ENCODE peak calls at places on chromosomes 7 and 10, in nine cellular contexts. One of them, this sample, is unnamed.

GRCh38 chr7:44172352-44172751 is 16.9 kb downstream of the GCK start:
- DNase-seq in HFFc6: no peak
- DNase-seq in HL-60: no peak
- DNase-seq in endothelial cell: no peak
- DNase-seq in GM10248: no peak
- DNase-seq in NB4: no peak
- DNase-seq in ovary: no peak
- DNase-seq in GM12865: no peak
- DNase-seq in PC-9: no peak
- DNase-seq in this sample: no peak

GRCh38 chr10:100934084-100934659 is 21.4 kb downstream of the SLF2 start:
- DNase-seq in HFFc6: no peak
- DNase-seq in HL-60: peak
- DNase-seq in endothelial cell: peak
- DNase-seq in GM10248: peak
- DNase-seq in NB4: peak
- DNase-seq in ovary: no peak
- DNase-seq in GM12865: peak
- DNase-seq in PC-9: no peak
- DNase-seq in this sample: no peak

GRCh38 chr7:99362801-99363200 is 11.7 kb upstream of the ARPC1B start:
- DNase-seq in HFFc6: peak
- DNase-seq in HL-60: no peak
- DNase-seq in endothelial cell: no peak
- DNase-seq in GM10248: no peak
- DNase-seq in NB4: no peak
- DNase-seq in ovary: no peak
- DNase-seq in GM12865: no peak
- DNase-seq in PC-9: no peak
- DNase-seq in this sample: peak

GRCh38 chr10:37488792-37489657 is 363.6 kb downstream of the ANKRD30A start:
- DNase-seq in HFFc6: peak
- DNase-seq in HL-60: no peak
- DNase-seq in endothelial cell: no peak
- DNase-seq in GM10248: no peak
- DNase-seq in NB4: peak
- DNase-seq in ovary: no peak
- DNase-seq in GM12865: peak
- DNase-seq in PC-9: no peak
- DNase-seq in this sample: peak

GRCh38 chr10:944034-944831 is 12.7 kb upstream of the LARP4B start:
- DNase-seq in HFFc6: peak
- DNase-seq in HL-60: peak
- DNase-seq in endothelial cell: no peak
- DNase-seq in GM10248: peak
- DNase-seq in NB4: peak
- DNase-seq in ovary: no peak
- DNase-seq in GM12865: peak
- DNase-seq in PC-9: no peak
- DNase-seq in this sample: no peak

GRCh38 chr10:122245136-122245535 is 26.0 kb upstream of the BTBD16 start:
- DNase-seq in HFFc6: no peak
- DNase-seq in HL-60: no peak
- DNase-seq in endothelial cell: no peak
- DNase-seq in GM10248: no peak
- DNase-seq in NB4: no peak
- DNase-seq in ovary: no peak
- DNase-seq in GM12865: no peak
- DNase-seq in PC-9: no peak
- DNase-seq in this sample: no peak

GRCh38 chr7:155984028-155984607 is 171.9 kb upstream of the SHH start:
- DNase-seq in HFFc6: no peak
- DNase-seq in HL-60: no peak
- DNase-seq in endothelial cell: no peak
- DNase-seq in GM10248: no peak
- DNase-seq in NB4: no peak
- DNase-seq in ovary: no peak
- DNase-seq in GM12865: no peak
- DNase-seq in PC-9: no peak
- DNase-seq in this sample: no peak

GRCh38 chr7:49001610-49002033 is 77.3 kb downstream of the CDC14C start:
- DNase-seq in HFFc6: no peak
- DNase-seq in HL-60: peak
- DNase-seq in endothelial cell: peak
- DNase-seq in GM10248: peak
- DNase-seq in NB4: peak
- DNase-seq in ovary: peak
- DNase-seq in GM12865: peak
- DNase-seq in PC-9: no peak
- DNase-seq in this sample: peak

GRCh38 chr10:73159038-73159648 is 8.7 kb downstream of the ECD start:
- DNase-seq in HFFc6: peak
- DNase-seq in HL-60: peak
- DNase-seq in endothelial cell: peak
- DNase-seq in GM10248: peak
- DNase-seq in NB4: peak
- DNase-seq in ovary: peak
- DNase-seq in GM12865: peak
- DNase-seq in PC-9: peak
- DNase-seq in this sample: peak

GRCh38 chr7:44180631-44181030 is 8.6 kb downstream of the GCK start:
- DNase-seq in HFFc6: no peak
- DNase-seq in HL-60: no peak
- DNase-seq in endothelial cell: no peak
- DNase-seq in GM10248: no peak
- DNase-seq in NB4: no peak
- DNase-seq in ovary: no peak
- DNase-seq in GM12865: no peak
- DNase-seq in PC-9: peak
- DNase-seq in this sample: no peak

GRCh38 chr7:69630292-69630691 is 32.0 kb downstream of the AUTS2 start:
- DNase-seq in HFFc6: no peak
- DNase-seq in HL-60: no peak
- DNase-seq in endothelial cell: no peak
- DNase-seq in GM10248: no peak
- DNase-seq in NB4: no peak
- DNase-seq in ovary: peak
- DNase-seq in GM12865: peak
- DNase-seq in PC-9: no peak
- DNase-seq in this sample: peak

GRCh38 chr7:105330526-105330925 is 58.2 kb downstream of the SRPK2 start:
- DNase-seq in HFFc6: no peak
- DNase-seq in HL-60: no peak
- DNase-seq in endothelial cell: no peak
- DNase-seq in GM10248: no peak
- DNase-seq in NB4: no peak
- DNase-seq in ovary: no peak
- DNase-seq in GM12865: no peak
- DNase-seq in PC-9: no peak
- DNase-seq in this sample: no peak

GRCh38 chr7:105337529-105337928 is 51.2 kb downstream of the SRPK2 start:
- DNase-seq in HFFc6: no peak
- DNase-seq in HL-60: no peak
- DNase-seq in endothelial cell: no peak
- DNase-seq in GM10248: no peak
- DNase-seq in NB4: no peak
- DNase-seq in ovary: no peak
- DNase-seq in GM12865: no peak
- DNase-seq in PC-9: no peak
- DNase-seq in this sample: no peak

GRCh38 chr7:105339404-105340316 is 49.1 kb downstream of the SRPK2 start:
- DNase-seq in HFFc6: no peak
- DNase-seq in HL-60: no peak
- DNase-seq in endothelial cell: no peak
- DNase-seq in GM10248: no peak
- DNase-seq in NB4: no peak
- DNase-seq in ovary: no peak
- DNase-seq in GM12865: no peak
- DNase-seq in PC-9: no peak
- DNase-seq in this sample: no peak

GRCh38 chr7:105336009-105336408 is 52.7 kb downstream of the SRPK2 start:
- DNase-seq in HFFc6: no peak
- DNase-seq in HL-60: no peak
- DNase-seq in endothelial cell: no peak
- DNase-seq in GM10248: no peak
- DNase-seq in NB4: peak
- DNase-seq in ovary: no peak
- DNase-seq in GM12865: no peak
- DNase-seq in PC-9: no peak
- DNase-seq in this sample: no peak
- TF ChIP-seq CTCF in HFFc6: peak
- TF ChIP-seq CTCF in HL-60: peak
- TF ChIP-seq CTCF in endothelial cell: peak
- TF ChIP-seq CTCF in GM10248: peak
- TF ChIP-seq CTCF in NB4: no peak
- TF ChIP-seq CTCF in ovary: no peak
- TF ChIP-seq CTCF in GM12865: peak
- TF ChIP-seq CTCF in PC-9: peak
- TF ChIP-seq CTCF in this sample: peak

DNA sequence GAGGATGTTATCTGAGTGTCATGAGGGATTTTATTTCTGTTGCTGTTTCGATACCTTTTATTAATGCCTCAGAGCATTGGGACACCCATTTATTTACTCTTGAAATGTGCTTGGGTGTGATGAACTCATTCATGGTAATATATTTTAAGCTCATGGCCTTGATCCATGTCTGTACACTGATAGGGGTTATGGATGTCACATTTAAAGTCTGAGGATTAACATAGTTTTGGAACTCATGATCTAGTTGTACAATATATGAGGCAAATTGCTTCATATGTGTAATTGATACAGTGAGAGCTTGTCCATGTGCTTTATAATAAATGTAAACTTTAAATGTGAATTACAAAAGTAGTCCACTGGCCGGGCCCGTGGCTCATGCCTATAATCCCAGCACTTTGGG is 23.0 kb upstream of the ZRANB1 start:
- DNase-seq in HFFc6: no peak
- DNase-seq in HL-60: no peak
- DNase-seq in endothelial cell: no peak
- DNase-seq in GM10248: no peak
- DNase-seq in NB4: no peak
- DNase-seq in ovary: no peak
- DNase-seq in GM12865: no peak
- DNase-seq in PC-9: no peak
- DNase-seq in this sample: no peak
- TF ChIP-seq CTCF in HFFc6: no peak
- TF ChIP-seq CTCF in HL-60: no peak
- TF ChIP-seq CTCF in endothelial cell: no peak
- TF ChIP-seq CTCF in GM10248: no peak
- TF ChIP-seq CTCF in NB4: no peak
- TF ChIP-seq CTCF in ovary: no peak
- TF ChIP-seq CTCF in GM12865: no peak
- TF ChIP-seq CTCF in PC-9: no peak
- TF ChIP-seq CTCF in this sample: no peak

DNA sequence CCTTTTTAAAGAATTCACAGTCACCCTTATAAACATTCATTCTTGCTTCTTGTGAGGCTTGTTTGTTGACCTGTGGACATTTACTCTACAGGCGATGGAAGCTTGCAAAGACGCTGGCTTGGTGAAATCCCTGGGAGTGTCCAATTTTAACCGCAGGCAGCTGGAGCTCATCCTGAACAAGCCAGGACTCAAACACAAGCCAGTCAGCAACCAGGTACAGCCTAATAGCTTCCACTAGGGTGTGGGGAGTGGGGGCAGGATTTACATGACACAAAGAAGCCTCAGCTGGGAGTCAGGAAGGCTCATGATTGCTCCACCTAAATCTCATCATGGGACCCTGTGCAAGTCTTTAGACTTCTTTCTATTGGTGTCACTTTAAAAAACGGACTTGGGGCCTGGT is 29.0 kb downstream of the AKR1D1 start:
- DNase-seq in HFFc6: no peak
- DNase-seq in HL-60: no peak
- DNase-seq in endothelial cell: no peak
- DNase-seq in GM10248: no peak
- DNase-seq in NB4: no peak
- DNase-seq in ovary: no peak
- DNase-seq in GM12865: no peak
- DNase-seq in PC-9: no peak
- DNase-seq in this sample: peak
- TF ChIP-seq CTCF in HFFc6: no peak
- TF ChIP-seq CTCF in HL-60: no peak
- TF ChIP-seq CTCF in endothelial cell: no peak
- TF ChIP-seq CTCF in GM10248: no peak
- TF ChIP-seq CTCF in NB4: no peak
- TF ChIP-seq CTCF in ovary: no peak
- TF ChIP-seq CTCF in GM12865: no peak
- TF ChIP-seq CTCF in PC-9: no peak
- TF ChIP-seq CTCF in this sample: no peak

GRCh38 chr10:14773551-14774213 is 1.0 kb downstream of the FAM107B start:
- DNase-seq in HFFc6: no peak
- DNase-seq in HL-60: no peak
- DNase-seq in endothelial cell: no peak
- DNase-seq in GM10248: no peak
- DNase-seq in NB4: no peak
- DNase-seq in ovary: no peak
- DNase-seq in GM12865: no peak
- DNase-seq in PC-9: no peak
- DNase-seq in this sample: no peak
- TF ChIP-seq CTCF in HFFc6: peak
- TF ChIP-seq CTCF in HL-60: no peak
- TF ChIP-seq CTCF in endothelial cell: peak
- TF ChIP-seq CTCF in GM10248: no peak
- TF ChIP-seq CTCF in NB4: no peak
- TF ChIP-seq CTCF in ovary: no peak
- TF ChIP-seq CTCF in GM12865: no peak
- TF ChIP-seq CTCF in PC-9: no peak
- TF ChIP-seq CTCF in this sample: no peak

DNA sequence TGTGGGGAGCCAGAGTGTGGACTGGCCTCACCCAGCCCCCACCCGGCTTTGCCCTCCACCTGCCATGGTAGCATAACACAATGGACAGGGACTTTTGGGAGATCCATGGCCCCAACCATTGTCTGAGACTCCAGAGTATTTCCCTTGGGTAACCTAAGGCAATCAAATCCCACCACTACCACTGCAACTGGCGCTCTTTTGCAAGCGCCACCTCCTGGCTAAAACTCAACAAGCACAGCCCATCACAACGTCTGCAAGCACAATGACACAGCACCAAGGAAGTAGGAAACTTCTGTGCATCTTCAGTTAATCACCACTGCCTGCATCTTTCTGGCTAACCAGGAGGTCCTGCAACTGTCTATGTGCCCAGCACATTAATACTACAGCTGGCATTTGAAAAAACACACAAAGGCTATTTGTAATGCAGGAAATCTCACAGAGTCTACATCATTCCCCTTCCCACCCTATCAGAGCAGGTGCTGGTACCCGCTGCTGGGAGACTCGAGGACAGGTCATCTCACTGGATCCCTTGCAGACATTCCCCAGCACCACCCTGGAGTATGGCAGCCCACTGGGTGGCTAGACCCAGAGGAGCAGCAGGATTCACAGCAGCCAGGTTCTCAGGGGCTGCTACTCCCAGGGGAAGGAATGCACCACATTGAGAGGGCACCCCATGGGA is 27.7 kb downstream of the ANKRD26 start:
- DNase-seq in HFFc6: no peak
- DNase-seq in HL-60: no peak
- DNase-seq in endothelial cell: peak
- DNase-seq in GM10248: no peak
- DNase-seq in NB4: peak
- DNase-seq in ovary: no peak
- DNase-seq in GM12865: no peak
- DNase-seq in PC-9: no peak
- DNase-seq in this sample: no peak
- TF ChIP-seq CTCF in HFFc6: peak
- TF ChIP-seq CTCF in HL-60: no peak
- TF ChIP-seq CTCF in endothelial cell: peak
- TF ChIP-seq CTCF in GM10248: no peak
- TF ChIP-seq CTCF in NB4: no peak
- TF ChIP-seq CTCF in ovary: no peak
- TF ChIP-seq CTCF in GM12865: no peak
- TF ChIP-seq CTCF in PC-9: no peak
- TF ChIP-seq CTCF in this sample: peak